ENCODE peak calls at places on chromosomes 5 and 9, in five cellular contexts. W is tibial nerve, S is heart right ventricle, V is IMR-90, F is lower lobe of right lung. I is an unnamed sample.
A peak's percentile ranks its signal among the peaks of the same experiment; 100 is the strongest.

GRCh38 chr5:125575561-125576504 is 829.4 kb upstream of the ZNF608 start:
- DNase-seq in W (no peak), S (no peak), V (no peak), F (no peak), I (no peak)

GRCh38 chr5:89703799-89704198 is 705.8 kb downstream of the CETN3 start:
- DNase-seq in W (no peak), S (no peak), V (no peak), F (no peak), I (no peak)

GRCh38 chr9:85483214-85483613 is 258.5 kb downstream of the AGTPBP1 start:
- DNase-seq in W (no peak), S (no peak), V (no peak), F (no peak), I (no peak)

GRCh38 chr9:4084440-4084818 is 215.4 kb downstream of the GLIS3 start:
- DNase-seq in W (no peak), S (peak; percentile 13), V (peak; percentile 90), F (no peak), I (no peak)

GRCh38 chr9:122800066-122801060 is at the start of gene OR1K1:
- DNase-seq in W (no peak), S (no peak), V (no peak), F (no peak), I (no peak)

GRCh38 chr5:33105521-33105941 is 335.2 kb upstream of the TARS1 start:
- DNase-seq in W (no peak), S (no peak), V (peak; percentile 82), F (no peak), I (no peak)

GRCh38 chr9:93013856-93014582 is 44.5 kb upstream of the SUSD3 start:
- DNase-seq in W (no peak), S (no peak), V (no peak), F (no peak), I (no peak)

GRCh38 chr9:70484232-70485130 is 70.0 kb upstream of the KLF9 start:
- DNase-seq in W (peak; percentile 57), S (no peak), V (peak; percentile 86), F (no peak), I (peak; percentile 59)

GRCh38 chr5:29963956-29964355 is 1229.5 kb upstream of the CDH6 start:
- DNase-seq in W (no peak), S (no peak), V (no peak), F (no peak), I (no peak)

GRCh38 chr5:45491368-45491767 is 204.8 kb downstream of the HCN1 start:
- DNase-seq in W (no peak), S (no peak), V (no peak), F (no peak), I (no peak)

GRCh38 chr9:133057553-133057952 is 4.2 kb upstream of the CEL start:
- DNase-seq in W (no peak), S (no peak), V (no peak), F (no peak), I (no peak)
- H3K27ac ChIP-seq in W (no peak overlapping the region), S (no peak overlapping the region), V (no peak overlapping the region), F (no peak overlapping the region), I (no peak overlapping the region)

GRCh38 chr9:94081864-94082468 is 2.3 kb upstream of the PTPDC1 start:
- DNase-seq in W (no peak), S (no peak), V (no peak), F (no peak), I (no peak)

GRCh38 chr9:94084314-94084713 is at the start of gene PTPDC1:
- DNase-seq in W (peak; percentile 37), S (peak; percentile 11), V (peak; percentile 89), F (no peak), I (no peak)

GRCh38 chr9:94082956-94083355 is 1.3 kb upstream of the PTPDC1 start:
- DNase-seq in W (no peak), S (no peak), V (peak; percentile 18), F (no peak), I (no peak)

GRCh38 chr9:94082553-94082952 is 1.7 kb upstream of the PTPDC1 start:
- DNase-seq in W (no peak), S (no peak), V (no peak), F (no peak), I (no peak)

DNA sequence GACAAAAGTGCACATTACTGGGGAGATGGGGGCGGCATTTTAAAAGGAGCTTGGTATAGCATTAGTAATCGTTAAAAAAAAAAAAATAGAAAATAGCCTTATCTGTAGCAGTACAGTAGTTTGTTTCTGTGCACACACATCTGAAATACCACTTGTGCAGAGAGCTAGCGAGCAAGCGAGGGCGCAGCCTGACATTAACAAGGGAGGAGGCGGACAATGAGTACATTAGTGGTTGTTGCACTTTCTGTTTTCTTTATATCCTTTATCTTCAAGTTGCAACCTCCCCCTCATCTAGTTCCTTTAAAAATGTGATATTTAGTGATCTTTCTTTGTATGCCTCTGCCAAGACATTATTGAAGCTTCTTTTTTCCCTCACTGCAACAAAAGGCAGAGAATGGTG is 880 bp upstream of the PTPDC1 start:
- DNase-seq in W (no peak), S (no peak), V (no peak), F (no peak), I (no peak)
- H3K4me3 ChIP-seq in W (no peak overlapping the region), S (no peak overlapping the region), V (no peak overlapping the region), F (no peak overlapping the region), I (no peak overlapping the region)

DNA sequence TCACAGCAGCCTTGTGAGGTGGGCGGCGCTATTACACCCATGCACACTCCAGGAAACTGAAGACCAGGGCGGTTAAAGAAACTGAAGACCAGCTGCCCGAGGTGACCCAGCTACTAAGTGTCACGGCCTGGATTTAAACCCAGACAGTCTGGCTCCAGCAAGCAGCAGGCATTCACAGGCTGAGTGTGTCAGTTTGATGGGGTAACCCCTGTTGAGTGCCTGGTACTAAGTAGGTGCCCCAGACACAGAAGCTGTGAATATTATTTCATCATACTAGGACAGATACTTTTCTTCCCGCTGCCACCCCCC is 7.3 kb downstream of the ENG start:
- DNase-seq in W (no peak), S (no peak), V (no peak), F (no peak), I (no peak)
- H3K27ac ChIP-seq in W (peak overlapping the region; percentile 79), S (peak overlapping the region; percentile 99), V (peak overlapping the region; percentile 7), F (peak overlapping the region; percentile 77), I (peak overlapping the region; percentile 64)

GRCh38 chr9:136996361-136997281 is at the start of gene CLIC3:
- DNase-seq in W (no peak), S (peak; percentile 50), V (no peak), F (peak; percentile 84), I (peak; percentile 74)

GRCh38 chr9:136994180-136994884 is 2.0 kb downstream of the CLIC3 start:
- DNase-seq in W (no peak), S (no peak), V (no peak), F (no peak), I (no peak)

GRCh38 chr9:136994885-136995224 is 1.5 kb downstream of the CLIC3 start:
- DNase-seq in W (no peak), S (no peak), V (no peak), F (no peak), I (no peak)

GRCh38 chr9:136995370-136995769 is 998 bp downstream of the CLIC3 start:
- DNase-seq in W (no peak), S (no peak), V (no peak), F (no peak), I (no peak)

DNA sequence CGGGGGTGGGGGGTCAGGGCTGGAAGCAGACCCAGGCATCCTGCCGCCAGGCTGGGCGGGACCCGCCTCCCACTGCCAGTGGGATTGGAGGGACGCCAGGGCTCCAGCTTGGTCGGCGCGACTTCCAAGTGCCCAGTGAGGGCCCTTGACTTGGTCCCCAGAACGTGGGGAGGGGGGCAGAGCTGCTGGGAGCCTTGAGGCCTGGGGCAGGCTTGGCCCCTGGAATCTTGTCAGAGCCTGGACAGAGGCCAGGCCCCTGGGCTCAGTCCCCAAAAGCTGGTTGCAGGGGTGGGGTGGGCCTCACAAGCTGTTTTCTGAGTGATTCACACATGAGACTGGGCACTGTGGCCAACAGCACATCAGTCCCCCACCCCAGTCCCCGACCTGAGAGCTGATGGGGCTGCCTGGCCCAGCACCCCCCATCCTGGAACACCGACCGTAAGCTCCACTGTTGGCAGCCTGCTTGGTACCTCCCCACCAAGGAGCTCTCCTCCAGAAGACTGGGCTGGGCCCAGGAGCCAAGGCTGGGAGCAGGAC is 528 bp downstream of the CLIC3 start:
- DNase-seq in W (no peak), S (peak; percentile 62), V (peak; percentile 6), F (peak; percentile 90), I (no peak)
- H3K4me3 ChIP-seq in W (no peak overlapping the region), S (peak overlapping the region; percentile 31), V (no peak overlapping the region), F (peak overlapping the region; percentile 55), I (no peak overlapping the region)

GRCh38 chr5:169945831-169946261 is 34.4 kb downstream of the INSYN2B start:
- DNase-seq in W (peak; percentile 8), S (peak; percentile 12), V (peak; percentile 95), F (peak; percentile 46), I (no peak)
- H3K27ac ChIP-seq in W (no peak overlapping the region), S (peak overlapping the region; percentile 44), V (peak overlapping the region; percentile 91), F (no peak overlapping the region), I (no peak overlapping the region)

I was measured in Peyer's patch.